ENCODE peak calls at places on chromosome 10, in ten cellular contexts. V, K, H, E, N, B, D, R, Z and A are unnamed samples. For H3K9me3 and H3K79me2, the result is how much of the 10 kb centered on the place peaks cover.

GRCh38 chr10:21020545-21020944 is 123.4 kb upstream of the NEBL start:
- DNase-seq in V (peak), K (peak), H (peak), E (peak), N (no peak), B (no peak), D (peak), R (no peak), Z (peak), A (peak)

GRCh38 chr10:87804939-87805569 is 13.0 kb downstream of the ATAD1 start:
- DNase-seq in V (no peak), K (no peak), H (no peak), E (peak), N (no peak), B (no peak), D (no peak), R (no peak), Z (no peak), A (peak)

GRCh38 chr10:33509231-33509871 is 174.9 kb upstream of the NRP1 start:
- DNase-seq in V (peak), K (no peak), H (no peak), E (peak), N (peak), B (peak), D (no peak), R (peak), Z (peak), A (peak)

GRCh38 chr10:12707461-12708185 is 293.9 kb downstream of the CCDC3 start:
- DNase-seq in V (peak), K (peak), H (peak), E (peak), N (peak), B (peak), D (peak), R (peak), Z (peak), A (peak)

GRCh38 chr10:79158402-79159097 is 89.8 kb downstream of the ZMIZ1 start:
- DNase-seq in V (no peak), K (no peak), H (no peak), E (peak), N (no peak), B (no peak), D (no peak), R (no peak), Z (no peak), A (peak)

GRCh38 chr10:13003781-13004180 is 2.3 kb upstream of the CCDC3 start:
- DNase-seq in V (no peak), K (no peak), H (no peak), E (no peak), N (no peak), B (no peak), D (peak), R (no peak), Z (no peak), A (no peak)

GRCh38 chr10:29915116-29915785 is 144.1 kb downstream of the JCAD start:
- DNase-seq in V (no peak), K (no peak), H (no peak), E (no peak), N (peak), B (no peak), D (no peak), R (peak), Z (no peak), A (no peak)

GRCh38 chr10:28812384-28813372 is 135.4 kb downstream of the BAMBI start:
- DNase-seq in V (no peak), K (no peak), H (no peak), E (no peak), N (no peak), B (no peak), D (no peak), R (no peak), Z (no peak), A (no peak)

GRCh38 chr10:27611209-27611608 is 107.1 kb downstream of the RAB18 start:
- DNase-seq in V (no peak), K (no peak), H (no peak), E (peak), N (peak), B (peak), D (no peak), R (peak), Z (no peak), A (peak)

GRCh38 chr10:48555310-48556042 is 49.4 kb downstream of the ARHGAP22 start:
- DNase-seq in V (no peak), K (peak), H (no peak), E (no peak), N (no peak), B (no peak), D (no peak), R (no peak), Z (no peak), A (no peak)

GRCh38 chr10:111865550-111865949 is 318.0 kb downstream of the GPAM start:
- DNase-seq in V (no peak), K (no peak), H (no peak), E (no peak), N (no peak), B (no peak), D (no peak), R (no peak), Z (no peak), A (no peak)

GRCh38 chr10:118243907-118244306 is 98.2 kb downstream of the FAM204A start:
- DNase-seq in V (no peak), K (no peak), H (no peak), E (no peak), N (no peak), B (no peak), D (no peak), R (no peak), Z (no peak), A (no peak)

GRCh38 chr10:118842826-118843624 is 88.3 kb upstream of the CACUL1 start:
- DNase-seq in V (no peak), K (no peak), H (no peak), E (no peak), N (no peak), B (no peak), D (no peak), R (no peak), Z (no peak), A (no peak)

GRCh38 chr10:123885406-123886164 is 6.0 kb downstream of the CPXM2 start:
- DNase-seq in V (no peak), K (no peak), H (no peak), E (no peak), N (no peak), B (no peak), D (no peak), R (no peak), Z (no peak), A (no peak)

GRCh38 chr10:9189448-9189847 is 1135.0 kb downstream of the GATA3 start:
- DNase-seq in V (no peak), K (no peak), H (no peak), E (no peak), N (no peak), B (no peak), D (no peak), R (no peak), Z (no peak), A (no peak)

GRCh38 chr10:9198611-9199010 is 1144.1 kb downstream of the GATA3 start:
- DNase-seq in V (no peak), K (no peak), H (no peak), E (no peak), N (peak), B (peak), D (no peak), R (peak), Z (no peak), A (peak)

GRCh38 chr10:9193120-9193519 is 1138.6 kb downstream of the GATA3 start:
- DNase-seq in V (no peak), K (no peak), H (no peak), E (no peak), N (no peak), B (no peak), D (no peak), R (no peak), Z (no peak), A (no peak)

GRCh38 chr10:9195385-9195784 is 1140.9 kb downstream of the GATA3 start:
- DNase-seq in V (no peak), K (no peak), H (no peak), E (no peak), N (no peak), B (no peak), D (no peak), R (no peak), Z (no peak), A (no peak)
- H3K9me3 ChIP-seq in V (under half), K (under half), H (under half), E (under half), N (under half), B (under half), D (under half), R (under half), Z (under half), A (under half)

GRCh38 chr10:61905837-61906236 is 4.3 kb downstream of the ARID5B start:
- DNase-seq in V (no peak), K (no peak), H (no peak), E (no peak), N (no peak), B (no peak), D (no peak), R (no peak), Z (no peak), A (no peak)
- H3K79me2 ChIP-seq in V (under half), K (under half), H (under half), E (under half), N (half or more), B (under half), D (under half), R (half or more), Z (under half), A (half or more)

DNA sequence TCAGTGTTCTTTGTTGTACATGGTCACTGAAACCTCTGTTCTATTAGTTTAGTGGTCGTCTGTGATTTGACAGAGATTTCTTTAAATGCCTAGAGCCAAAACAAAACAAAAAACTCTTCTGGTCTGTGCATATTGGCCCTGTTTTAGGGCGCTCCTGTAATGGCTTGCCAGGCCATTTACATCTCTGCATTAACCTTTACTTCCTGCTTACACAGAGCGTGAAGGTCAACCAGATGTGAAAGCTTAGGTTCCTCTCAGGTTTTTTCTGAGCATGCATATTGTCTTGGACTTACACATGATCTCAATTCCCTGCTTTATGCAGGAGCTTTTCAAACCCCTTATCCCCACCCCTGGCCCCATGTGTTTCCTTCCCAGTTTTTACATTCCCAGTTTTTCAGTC is 9.6 kb downstream of the ZNF37A start:
- DNase-seq in V (no peak), K (no peak), H (no peak), E (no peak), N (no peak), B (no peak), D (no peak), R (no peak), Z (no peak), A (no peak)
- H3K9me3 ChIP-seq in V (under half), K (under half), H (half or more), E (under half), N (under half), B (under half), D (under half), R (under half), Z (under half), A (under half)

GRCh38 chr10:61805091-61805490 is 96.4 kb upstream of the ARID5B start:
- DNase-seq in V (no peak), K (no peak), H (no peak), E (no peak), N (no peak), B (no peak), D (no peak), R (no peak), Z (no peak), A (no peak)
- H3K79me2 ChIP-seq in V (under half), K (under half), H (under half), E (under half), N (under half), B (under half), D (under half), R (under half), Z (under half), A (under half)

DNA sequence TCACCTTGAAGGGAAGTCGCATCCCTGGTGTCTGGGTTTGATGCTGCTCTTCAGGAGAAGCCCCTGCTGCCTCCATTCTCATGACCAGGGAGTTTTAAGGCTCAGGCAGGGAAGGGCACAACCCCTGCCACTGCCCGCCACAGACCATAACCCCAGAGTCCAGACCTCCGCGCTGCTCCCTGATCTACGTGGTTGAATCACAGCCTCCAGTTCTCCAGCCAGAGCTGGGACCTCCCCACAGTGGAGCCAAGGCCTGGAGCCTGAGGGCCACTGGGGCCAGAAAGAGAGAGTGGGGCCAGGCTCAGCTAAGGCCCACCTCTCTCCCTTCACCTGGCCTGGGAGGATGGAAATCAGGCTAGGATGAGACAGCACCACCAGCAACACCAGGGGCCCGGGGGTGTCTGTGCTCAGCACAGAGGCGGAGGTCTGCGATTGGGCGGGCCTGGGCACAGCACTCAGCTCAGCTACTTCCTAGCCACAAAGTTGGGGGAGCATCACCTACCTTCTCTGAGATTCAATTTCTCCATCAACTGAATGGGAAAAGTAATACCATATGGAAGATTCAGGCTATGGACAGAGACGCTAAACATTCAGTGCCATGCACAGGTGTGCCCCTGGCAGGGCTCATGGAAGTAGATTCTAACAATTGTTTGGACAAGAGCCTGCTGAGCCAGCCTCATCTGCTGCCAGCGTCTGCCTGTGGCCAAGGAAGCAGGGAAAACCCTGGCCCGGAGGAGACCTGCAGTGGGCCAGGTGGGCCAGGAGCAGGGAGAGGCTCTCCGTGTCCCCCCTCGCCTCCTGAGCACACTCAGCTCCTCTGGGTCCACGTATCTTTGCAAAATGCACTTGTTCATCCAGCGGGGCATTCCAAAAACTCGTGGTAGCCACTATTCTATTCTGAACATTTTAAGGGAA is 130.3 kb downstream of the TCERG1L start:
- DNase-seq in V (no peak), K (peak), H (no peak), E (no peak), N (no peak), B (no peak), D (no peak), R (no peak), Z (no peak), A (no peak)
- H3K9me3 ChIP-seq in V (under half), K (under half), H (under half), E (under half), N (under half), B (under half), D (under half), R (under half), Z (under half), A (under half)

GRCh38 chr10:507908-508444 is 181.5 kb downstream of the DIP2C start:
- DNase-seq in V (no peak), K (no peak), H (no peak), E (no peak), N (no peak), B (no peak), D (no peak), R (no peak), Z (no peak), A (no peak)
- H3K79me2 ChIP-seq in V (under half), K (under half), H (under half), E (under half), N (under half), B (under half), D (under half), R (half or more), Z (under half), A (half or more)